ENCODE peak calls at places on chromosomes 4 and X, in four cellular contexts. One of them, this sample, is unnamed.

GRCh38 chr4:83115656-83116285 is 1.2 kb upstream of the PLAC8 start:
- DNase-seq in SJSA1: no peak
- DNase-seq in aorta: no peak
- DNase-seq in adrenal gland: no peak
- DNase-seq in this sample: no peak

GRCh38 chr4:94548571-94548970 is 96.8 kb downstream of the PDLIM5 start:
- DNase-seq in SJSA1: peak; percentile 56
- DNase-seq in adrenal gland: no peak
- DNase-seq in aorta: no peak
- DNase-seq in this sample: no peak

GRCh38 chrX:38060331-38060878 is 54.1 kb downstream of the SYTL5 start:
- DNase-seq in SJSA1: no peak
- DNase-seq in adrenal gland: no peak
- DNase-seq in aorta: no peak
- DNase-seq in this sample: no peak

GRCh38 chr4:177574446-177574845 is 132.2 kb upstream of the AGA start:
- DNase-seq in adrenal gland: no peak
- DNase-seq in aorta: no peak
- DNase-seq in SJSA1: no peak
- DNase-seq in this sample: no peak

GRCh38 chrX:47573334-47574095 is 8.7 kb upstream of the TIMP1 start:
- DNase-seq in SJSA1: peak; percentile 80
- DNase-seq in adrenal gland: no peak
- DNase-seq in aorta: no peak
- DNase-seq in this sample: no peak

GRCh38 chrX:105191878-105192277 is 28.6 kb downstream of the TEX13A start:
- DNase-seq in SJSA1: no peak
- DNase-seq in aorta: no peak
- DNase-seq in adrenal gland: peak; percentile 1
- DNase-seq in this sample: no peak

GRCh38 chrX:72381439-72382198 is 75.9 kb upstream of the CITED1 start:
- DNase-seq in SJSA1: no peak
- DNase-seq in aorta: no peak
- DNase-seq in adrenal gland: no peak
- DNase-seq in this sample: no peak

GRCh38 chr4:3321295-3321889 is 28.6 kb downstream of the RGS12 start:
- DNase-seq in aorta: peak; percentile 74
- DNase-seq in adrenal gland: peak; percentile 63
- DNase-seq in SJSA1: no peak
- DNase-seq in this sample: peak; percentile 59

GRCh38 chr4:131644619-131645018 is 1504.5 kb upstream of the PCDH10 start:
- DNase-seq in SJSA1: no peak
- DNase-seq in adrenal gland: peak; percentile 28
- DNase-seq in aorta: no peak
- DNase-seq in this sample: no peak

GRCh38 chr4:159012381-159012780 is 90.5 kb upstream of the RAPGEF2 start:
- DNase-seq in SJSA1: no peak
- DNase-seq in adrenal gland: no peak
- DNase-seq in aorta: no peak
- DNase-seq in this sample: no peak

GRCh38 chrX:784829-785228 is 154.2 kb downstream of the SHOX start:
- DNase-seq in adrenal gland: no peak
- DNase-seq in aorta: no peak
- DNase-seq in SJSA1: no peak
- DNase-seq in this sample: no peak

GRCh38 chrX:86002076-86002896 is 45.1 kb downstream of the CHM start:
- DNase-seq in aorta: no peak
- DNase-seq in adrenal gland: no peak
- DNase-seq in SJSA1: peak; percentile 67
- DNase-seq in this sample: no peak

GRCh38 chrX:114959729-114960128 is 57.7 kb downstream of the IL13RA2 start:
- DNase-seq in aorta: no peak
- DNase-seq in adrenal gland: no peak
- DNase-seq in SJSA1: no peak
- DNase-seq in this sample: no peak

GRCh38 chrX:32408389-32408788 is 803.0 kb downstream of the DMD start:
- DNase-seq in adrenal gland: peak; percentile 2
- DNase-seq in SJSA1: no peak
- DNase-seq in aorta: no peak
- DNase-seq in this sample: no peak

GRCh38 chrX:431032-431431 is 44.3 kb upstream of the PPP2R3B start:
- DNase-seq in aorta: no peak
- DNase-seq in SJSA1: no peak
- DNase-seq in adrenal gland: no peak
- DNase-seq in this sample: no peak

GRCh38 chrX:68462653-68463052 is 29.4 kb upstream of the OPHN1 start:
- DNase-seq in adrenal gland: peak; percentile 32
- DNase-seq in SJSA1: no peak
- DNase-seq in aorta: no peak
- DNase-seq in this sample: no peak

GRCh38 chrX:39167791-39168190 is 366.5 kb downstream of the MID1IP1 start:
- DNase-seq in SJSA1: no peak
- DNase-seq in aorta: no peak
- DNase-seq in adrenal gland: no peak
- DNase-seq in this sample: no peak

GRCh38 chr4:150562751-150563150 is 19.2 kb upstream of the MAB21L2 start:
- DNase-seq in SJSA1: no peak
- DNase-seq in aorta: no peak
- DNase-seq in adrenal gland: no peak
- DNase-seq in this sample: no peak

GRCh38 chr4:48268956-48269860 is at the start of gene TEC:
- DNase-seq in aorta: peak; percentile 84
- DNase-seq in adrenal gland: peak; percentile 75
- DNase-seq in SJSA1: no peak
- DNase-seq in this sample: peak; percentile 77

GRCh38 chr4:144703494-144703893 is 57.5 kb downstream of the HHIP start:
- DNase-seq in SJSA1: no peak
- DNase-seq in aorta: no peak
- DNase-seq in adrenal gland: no peak
- DNase-seq in this sample: no peak

DNA sequence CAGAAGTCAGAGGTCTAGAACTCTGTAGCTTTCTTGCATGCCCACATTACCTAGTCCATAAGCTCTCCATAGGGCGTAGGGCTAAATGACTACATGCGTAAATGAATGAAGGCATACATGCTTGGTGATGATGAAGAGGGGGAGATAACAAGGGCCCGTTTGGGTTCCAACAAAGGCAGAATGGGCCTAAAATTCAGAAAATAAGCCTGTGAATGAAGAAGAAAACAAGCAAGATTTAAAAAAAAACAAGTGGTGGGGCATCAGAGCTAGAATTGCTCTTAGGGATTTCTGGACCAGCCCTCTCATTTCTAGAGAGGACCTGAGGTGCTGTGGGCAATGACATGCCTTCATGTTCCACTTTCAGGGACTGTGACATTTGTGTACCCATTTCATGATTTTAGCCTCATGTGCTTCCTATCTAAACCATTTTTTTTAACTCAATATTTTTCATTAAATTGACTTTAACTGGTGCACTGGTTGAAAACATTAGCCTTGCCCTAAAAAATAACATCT is 12.1 kb downstream of the GPRIN3 start:
- DNase-seq in SJSA1: no peak
- DNase-seq in aorta: no peak
- DNase-seq in adrenal gland: no peak
- DNase-seq in this sample: no peak
- H3K4me1 ChIP-seq in SJSA1: no peaks in the 10 kb centered on the region
- H3K4me1 ChIP-seq in aorta: no peaks in the 10 kb centered on the region
- H3K4me1 ChIP-seq in adrenal gland: no peaks in the 10 kb centered on the region
- H3K4me1 ChIP-seq in this sample: no peaks in the 10 kb centered on the region

GRCh38 chr4:156948738-156949137 is 22.9 kb downstream of the PDGFC start:
- DNase-seq in aorta: no peak
- DNase-seq in adrenal gland: no peak
- DNase-seq in SJSA1: no peak
- DNase-seq in this sample: no peak
- H3K4me1 ChIP-seq in aorta: peaks cover 6% of the 10 kb centered on the region
- H3K4me1 ChIP-seq in adrenal gland: peaks cover 38% of the 10 kb centered on the region
- H3K4me1 ChIP-seq in SJSA1: peaks cover 89% of the 10 kb centered on the region
- H3K4me1 ChIP-seq in this sample: peaks cover 64% of the 10 kb centered on the region

GRCh38 chr4:52866734-52867133 is 4.6 kb downstream of the RASL11B start:
- DNase-seq in aorta: no peak
- DNase-seq in adrenal gland: no peak
- DNase-seq in SJSA1: no peak
- DNase-seq in this sample: no peak
- H3K4me1 ChIP-seq in aorta: no peaks in the 10 kb centered on the region
- H3K4me1 ChIP-seq in adrenal gland: peaks cover 22% of the 10 kb centered on the region
- H3K4me1 ChIP-seq in SJSA1: peaks cover 19% of the 10 kb centered on the region
- H3K4me1 ChIP-seq in this sample: no peaks in the 10 kb centered on the region

DNA sequence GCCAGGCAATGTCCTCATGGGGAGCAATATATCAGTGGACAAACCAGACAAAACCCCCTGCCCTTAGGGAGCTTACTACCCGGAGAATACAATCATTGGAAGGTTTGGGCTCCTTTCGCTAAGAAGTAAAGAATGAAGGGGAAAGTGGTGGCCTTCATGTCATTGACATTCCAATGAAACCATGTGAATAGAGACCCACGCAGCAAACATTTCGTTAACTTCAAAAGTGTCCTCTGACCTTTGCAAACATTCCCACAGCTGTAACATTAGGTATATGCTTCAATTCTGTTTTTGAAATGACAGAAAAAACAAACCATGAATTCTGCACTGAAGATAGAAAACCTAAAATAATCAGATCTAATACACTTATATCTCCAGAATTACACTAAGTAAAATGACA is 7.0 kb downstream of the ATP8A1 start:
- DNase-seq in adrenal gland: no peak
- DNase-seq in SJSA1: no peak
- DNase-seq in aorta: no peak
- DNase-seq in this sample: no peak
- H3K4me1 ChIP-seq in adrenal gland: peaks cover 14% of the 10 kb centered on the region
- H3K4me1 ChIP-seq in SJSA1: no peaks in the 10 kb centered on the region
- H3K4me1 ChIP-seq in aorta: no peaks in the 10 kb centered on the region
- H3K4me1 ChIP-seq in this sample: peaks cover 7% of the 10 kb centered on the region